ENCODE peak calls at places on chromosomes 16 and 17, in five cellular contexts. R is H1, E is HCT116, G is K562, F is GM12878. C is an unnamed sample.

GRCh38 chr17:1110844-1111598 is 68.8 kb downstream of the ABR start:
- DNase-seq in R (no peak), E (peak), G (no peak), F (no peak), C (peak)

GRCh38 chr17:896439-896838 is 83.1 kb downstream of the NXN start:
- DNase-seq in R (no peak), E (no peak), G (no peak), F (no peak), C (no peak)

GRCh38 chr16:51153275-51153991 is 2.4 kb upstream of the SALL1 start:
- DNase-seq in R (no peak), E (no peak), G (no peak), F (no peak), C (no peak)

GRCh38 chr16:3998793-3999478 is 117.3 kb downstream of the ADCY9 start:
- DNase-seq in R (no peak), E (no peak), G (no peak), F (no peak), C (no peak)

GRCh38 chr16:76818611-76819181 is 372.3 kb upstream of the MON1B start:
- DNase-seq in R (no peak), E (no peak), G (no peak), F (no peak), C (no peak)

GRCh38 chr16:84652565-84652964 is 4.3 kb downstream of the KLHL36 start:
- DNase-seq in R (no peak), E (no peak), G (no peak), F (no peak), C (no peak)

GRCh38 chr16:26992661-26993365 is 73.9 kb upstream of the C16orf82 start:
- DNase-seq in R (no peak), E (no peak), G (no peak), F (no peak), C (no peak)

GRCh38 chr17:80270836-80271235 is 10.2 kb downstream of the RNF213 start:
- DNase-seq in R (peak), E (no peak), G (peak), F (no peak), C (peak)

GRCh38 chr17:28665994-28666393 is 4.0 kb downstream of the SUPT6H start:
- DNase-seq in R (no peak), E (no peak), G (no peak), F (no peak), C (no peak)

GRCh38 chr17:69339937-69340336 is 13.0 kb upstream of the ABCA5 start:
- DNase-seq in R (no peak), E (no peak), G (no peak), F (no peak), C (no peak)

GRCh38 chr16:50517450-50518252 is 30.5 kb upstream of the NKD1 start:
- DNase-seq in R (no peak), E (no peak), G (no peak), F (no peak), C (no peak)

GRCh38 chr16:77822656-77823055 is 34.3 kb downstream of the VAT1L start:
- DNase-seq in R (no peak), E (no peak), G (no peak), F (no peak), C (no peak)

GRCh38 chr17:13476722-13477121 is 125.0 kb downstream of the HS3ST3A1 start:
- DNase-seq in R (no peak), E (no peak), G (no peak), F (no peak), C (no peak)

GRCh38 chr17:1376061-1376460 is 24.0 kb downstream of the YWHAE start:
- DNase-seq in R (no peak), E (no peak), G (no peak), F (no peak), C (no peak)

GRCh38 chr17:38890410-38890746 is 20.5 kb downstream of the LASP1 start:
- DNase-seq in R (no peak), E (no peak), G (no peak), F (no peak), C (no peak)

GRCh38 chr16:83336630-83337029 is 471.1 kb upstream of the HSBP1 start:
- DNase-seq in R (no peak), E (no peak), G (no peak), F (no peak), C (no peak)

GRCh38 chr17:15154618-15155017 is 110.5 kb downstream of the PMP22 start:
- DNase-seq in R (no peak), E (no peak), G (no peak), F (no peak), C (no peak)

GRCh38 chr17:57442914-57443571 is 186.7 kb downstream of the MSI2 start:
- DNase-seq in R (no peak), E (no peak), G (no peak), F (no peak), C (no peak)

GRCh38 chr16:17369441-17369951 is 101.3 kb downstream of the XYLT1 start:
- DNase-seq in R (no peak), E (no peak), G (no peak), F (peak), C (no peak)

GRCh38 chr16:16083421-16084156 is 134.2 kb downstream of the ABCC1 start:
- DNase-seq in R (no peak), E (peak), G (peak), F (no peak), C (peak)

GRCh38 chr16:8936421-8936820 is 27.3 kb downstream of the USP7 start:
- DNase-seq in R (peak), E (peak), G (peak), F (no peak), C (peak)

GRCh38 chr17:5419959-5420653 is at the start of gene RPAIN:
- DNase-seq in R (peak), E (peak), G (peak), F (no peak), C (peak)

GRCh38 chr17:68460715-68461114 is 3.4 kb upstream of the WIPI1 start:
- DNase-seq in R (no peak), E (no peak), G (no peak), F (no peak), C (no peak)

GRCh38 chr16:85017151-85017550 is 5.8 kb upstream of the ZDHHC7 start:
- DNase-seq in R (no peak), E (no peak), G (no peak), F (peak), C (no peak)

GRCh38 chr16:4158143-4159093 is 42.2 kb upstream of the ADCY9 start:
- DNase-seq in R (no peak), E (no peak), G (no peak), F (no peak), C (no peak)

GRCh38 chr16:57128787-57129389 is 36.5 kb downstream of the CPNE2 start:
- DNase-seq in R (no peak), E (no peak), G (no peak), F (peak), C (no peak)

GRCh38 chr17:36183001-36183810 is 6.8 kb upstream of the TBC1D3B start:
- DNase-seq in R (no peak), E (peak), G (peak), F (no peak), C (peak)
- TF ChIP-seq EZH2 in R (peak), E (no peak), G (no peak), F (no peak), C (no peak)

DNA sequence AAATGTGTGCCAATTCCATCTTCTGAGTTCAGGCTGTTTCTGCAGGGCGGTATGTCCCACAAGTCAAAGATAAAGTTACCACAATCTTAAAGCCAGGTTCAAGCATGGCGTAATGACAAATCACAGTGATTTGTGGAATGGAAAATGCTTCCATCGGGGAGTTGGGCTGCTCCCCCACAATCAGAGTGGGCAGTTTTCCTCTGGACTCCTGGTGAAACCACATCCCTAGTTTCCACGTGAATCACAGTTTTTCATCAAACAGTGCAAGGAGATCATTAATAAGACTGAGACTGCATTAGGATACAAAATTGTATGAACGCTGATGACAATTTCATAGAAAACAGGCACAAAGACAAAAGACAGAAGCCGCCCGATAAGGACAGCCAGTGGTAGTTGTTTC is 3.5 kb downstream of the LITAF start:
- DNase-seq in R (no peak), E (no peak), G (no peak), F (no peak), C (no peak)
- TF ChIP-seq SP1 in R (no peak), E (no peak), G (no peak), F (no peak), C (no peak)

DNA sequence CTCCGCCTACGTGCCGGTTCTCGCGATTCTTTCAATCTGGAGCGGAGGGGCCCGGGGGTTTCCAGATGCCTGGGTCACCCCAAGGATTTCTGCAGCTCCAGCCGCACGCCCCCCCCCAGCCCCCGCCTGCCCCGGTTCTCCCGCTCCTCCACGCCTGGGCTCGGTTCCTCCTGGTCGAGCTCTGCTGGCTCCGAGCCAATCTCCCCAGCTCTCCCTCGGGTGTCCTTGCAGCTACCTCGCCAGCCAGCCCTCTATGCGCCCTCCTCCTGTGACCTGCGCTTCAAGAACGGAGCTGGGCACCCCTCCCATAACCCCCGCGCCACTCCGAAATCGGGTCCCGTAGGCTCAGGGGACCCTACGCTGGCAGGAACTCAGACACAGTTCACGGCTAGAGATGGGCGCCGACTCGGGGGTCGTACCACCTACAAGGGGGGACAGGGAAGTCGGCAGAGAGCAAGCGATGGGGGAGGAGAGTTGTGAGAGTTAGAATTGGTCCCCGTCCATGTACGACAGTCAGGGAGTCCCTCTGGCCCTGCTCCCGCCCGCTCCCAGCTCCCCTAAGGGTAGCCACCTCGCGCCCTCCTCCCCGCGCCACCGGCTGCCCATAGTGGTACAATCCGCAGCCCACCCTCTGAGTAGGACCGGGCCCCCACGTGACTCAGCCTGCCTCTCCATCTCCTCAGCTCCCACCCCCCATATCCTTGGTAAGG is 956 bp downstream of the FGF11 start:
- DNase-seq in R (no peak), E (no peak), G (peak), F (no peak), C (no peak)
- TF ChIP-seq EZH2 in R (no peak), E (no peak), G (no peak), F (no peak), C (no peak)

GRCh38 chr17:2940352-2940751 is 123.1 kb downstream of the OR1D5 start:
- DNase-seq in R (no peak), E (no peak), G (no peak), F (no peak), C (no peak)

GRCh38 chr17:2936351-2936750 is 127.1 kb downstream of the OR1D5 start:
- DNase-seq in R (no peak), E (no peak), G (no peak), F (no peak), C (no peak)

GRCh38 chr17:2937331-2938003 is 125.9 kb downstream of the OR1D5 start:
- DNase-seq in R (no peak), E (no peak), G (no peak), F (no peak), C (no peak)

GRCh38 chr17:2936771-2937321 is 126.6 kb downstream of the OR1D5 start:
- DNase-seq in R (no peak), E (no peak), G (no peak), F (no peak), C (no peak)

GRCh38 chr17:2939714-2940351 is 123.6 kb downstream of the OR1D5 start:
- DNase-seq in R (no peak), E (no peak), G (no peak), F (no peak), C (no peak)
- TF ChIP-seq SP1 in R (no peak), E (no peak), G (no peak), F (no peak), C (no peak)

GRCh38 chr16:1907226-1907849 is 10.9 kb downstream of the HS3ST6 start:
- DNase-seq in R (no peak), E (no peak), G (no peak), F (no peak), C (no peak)
- TF ChIP-seq EZH2 in R (no peak), E (no peak), G (no peak), F (no peak), C (no peak)

GRCh38 chr16:67230809-67231660 is 4.1 kb downstream of the TMEM208 start:
- DNase-seq in R (no peak), E (no peak), G (no peak), F (no peak), C (no peak)

GRCh38 chr16:67235816-67236547 is 9.1 kb downstream of the TMEM208 start:
- DNase-seq in R (no peak), E (no peak), G (no peak), F (no peak), C (no peak)

GRCh38 chr16:67234180-67234597 is 7.3 kb downstream of the TMEM208 start:
- DNase-seq in R (no peak), E (no peak), G (no peak), F (no peak), C (no peak)

GRCh38 chr16:67236551-67237395 is 9.8 kb downstream of the TMEM208 start:
- DNase-seq in R (peak), E (peak), G (peak), F (no peak), C (peak)

DNA sequence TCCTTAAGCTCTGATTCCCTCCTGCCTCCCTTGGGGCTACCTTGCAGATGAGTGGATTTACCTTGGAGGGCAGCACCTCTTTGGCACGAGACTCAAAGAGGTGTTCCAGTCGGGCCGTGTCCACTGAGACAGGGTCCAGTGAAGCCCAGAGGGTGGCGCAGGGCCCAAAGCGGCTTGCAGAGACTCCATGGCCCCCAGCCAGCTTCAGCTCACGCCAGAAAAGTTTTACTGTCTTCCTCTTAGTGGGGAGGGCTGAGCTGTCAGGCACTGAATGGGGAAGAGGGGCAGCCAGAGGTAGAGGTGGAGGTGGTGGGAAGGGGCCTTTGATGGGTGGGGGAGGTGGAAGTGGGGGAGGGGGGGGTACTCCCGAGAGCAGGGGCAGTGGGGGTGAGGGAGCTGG is 6.7 kb downstream of the TMEM208 start:
- DNase-seq in R (no peak), E (no peak), G (no peak), F (no peak), C (no peak)
- TF ChIP-seq SP1 in R (no peak), E (no peak), G (no peak), F (no peak), C (no peak)

C was measured in HepG2.